ENCODE peak calls at places on chromosomes 11 and 22, in eight cellular contexts. C is ovary, W is transverse colon, S is stomach, Q is A549, X is K562, F is tibial nerve, B is GM12878. O is an unnamed sample.

GRCh38 chr11:45777127-45777969 is 27.6 kb upstream of the SLC35C1 start:
- DNase-seq in C (no peak), W (no peak), S (peak; percentile 15), Q (no peak), X (no peak), F (no peak), B (no peak), O (no peak)

GRCh38 chr22:27170491-27170890 is 513.1 kb downstream of the MIAT start:
- DNase-seq in C (peak; percentile 32), W (no peak), S (no peak), Q (peak; percentile 21), X (no peak), F (no peak), B (no peak), O (no peak)

GRCh38 chr11:35619030-35619753 is 932 bp downstream of the FJX1 start:
- DNase-seq in C (peak; percentile 66), W (peak; percentile 8), S (no peak), Q (peak; percentile 37), X (peak; percentile 20), F (no peak), B (no peak), O (no peak)

GRCh38 chr22:39598017-39598965 is 27.7 kb downstream of the CACNA1I start:
- DNase-seq in C (peak; percentile 33), W (peak; percentile 89), S (peak; percentile 78), Q (peak; percentile 14), X (peak; percentile 97), F (no peak), B (no peak), O (no peak)

GRCh38 chr11:46248270-46249102 is 29.0 kb upstream of the CREB3L1 start:
- DNase-seq in C (no peak), W (no peak), S (no peak), Q (peak; percentile 76), X (peak; percentile 74), F (no peak), B (no peak), O (no peak)

GRCh38 chr22:42803454-42803853 is 53.6 kb downstream of the ARFGAP3 start:
- DNase-seq in C (no peak), W (no peak), S (peak; percentile 80), Q (no peak), X (no peak), F (no peak), B (no peak), O (no peak)

GRCh38 chr11:65431452-65432132 is 9.0 kb downstream of the NEAT1 start:
- DNase-seq in C (no peak), W (peak; percentile 32), S (no peak), Q (no peak), X (no peak), F (no peak), B (no peak), O (no peak)

GRCh38 chr11:124746621-124747243 is 5.3 kb downstream of the VSIG2 start:
- DNase-seq in C (no peak), W (peak; percentile 94), S (peak; percentile 93), Q (peak; percentile 85), X (peak; percentile 93), F (no peak), B (peak; percentile 53), O (no peak)

GRCh38 chr11:89327885-89328284 is 150.2 kb downstream of the TYR start:
- DNase-seq in C (no peak), W (no peak), S (no peak), Q (no peak), X (no peak), F (no peak), B (no peak), O (no peak)

GRCh38 chr11:3161309-3161708 is 3.8 kb downstream of the OSBPL5 start:
- DNase-seq in C (peak; percentile 32), W (peak; percentile 7), S (no peak), Q (no peak), X (no peak), F (peak; percentile 16), B (no peak), O (no peak)

GRCh38 chr11:75632962-75633361 is 35.9 kb downstream of the MAP6 start:
- DNase-seq in C (no peak), W (no peak), S (no peak), Q (no peak), X (no peak), F (no peak), B (no peak), O (no peak)
- TF ChIP-seq CTCF in C (no peak), W (no peak), S (no peak), Q (no peak), X (no peak), F (no peak), B (no peak), O (no peak)

GRCh38 chr11:6650104-6650503 is 5.5 kb downstream of the DCHS1 start:
- DNase-seq in C (no peak), W (no peak), S (no peak), Q (no peak), X (no peak), F (no peak), B (no peak), O (peak; percentile 66)
- H3K27ac ChIP-seq in C (no peak overlapping the region), W (no peak overlapping the region), S (no peak overlapping the region), Q (no peak overlapping the region), X (no peak overlapping the region), F (no peak overlapping the region), B (no peak overlapping the region), O (no peak overlapping the region)

GRCh38 chr22:32997295-32997694 is 60.9 kb downstream of the SYN3 start:
- DNase-seq in C (no peak), W (no peak), S (no peak), Q (no peak), X (no peak), F (no peak), B (no peak), O (peak; percentile 87)
- TF ChIP-seq EP300 in C (no peak), W (no peak), S (no peak), Q (no peak), X (no peak), F (no peak), B (no peak), O (no peak)

GRCh38 chr22:46445771-46446485 is 91.5 kb downstream of the CELSR1 start:
- DNase-seq in C (no peak), W (no peak), S (no peak), Q (no peak), X (no peak), F (no peak), B (no peak), O (no peak)

GRCh38 chr22:46443850-46444389 is 93.5 kb downstream of the CELSR1 start:
- DNase-seq in C (no peak), W (peak; percentile 36), S (peak; percentile 80), Q (no peak), X (no peak), F (no peak), B (no peak), O (no peak)

GRCh38 chr22:46446799-46447198 is 90.6 kb downstream of the CELSR1 start:
- DNase-seq in C (no peak), W (no peak), S (no peak), Q (no peak), X (no peak), F (no peak), B (no peak), O (no peak)

GRCh38 chr22:46442217-46442853 is 95.1 kb downstream of the CELSR1 start:
- DNase-seq in C (no peak), W (no peak), S (no peak), Q (no peak), X (no peak), F (no peak), B (no peak), O (no peak)

GRCh38 chr22:46444390-46444854 is 93.0 kb downstream of the CELSR1 start:
- DNase-seq in C (no peak), W (no peak), S (peak; percentile 38), Q (no peak), X (no peak), F (no peak), B (no peak), O (no peak)
- TF ChIP-seq CTCF in C (no peak), W (no peak), S (no peak), Q (no peak), X (peak; percentile 19), F (no peak), B (peak; percentile 5), O (no peak)

O was measured in esophagus muscularis mucosa.